ENCODE peak calls at places on chromosomes 5 and 9, in seven cellular contexts. T is kidney epithelial cell; M is brain microvascular endothelial cell; R is cardiac muscle cell; B is stomach; V is epithelial cell of esophagus; D is CD8-positive, alpha-beta T cell. W is an unnamed sample.

GRCh38 chr5:68028131-68028727 is 187.3 kb upstream of the PIK3R1 start:
- DNase-seq in T (no peak), R (peak), V (no peak), B (no peak), D (no peak), M (no peak), W (peak)

GRCh38 chr9:78130004-78130403 is 98.4 kb upstream of the GNAQ start:
- DNase-seq in T (no peak), B (no peak), R (peak), V (peak), M (peak), D (no peak), W (peak)

GRCh38 chr9:121550569-121551512 is 51.2 kb upstream of the GGTA1 start:
- DNase-seq in B (peak), T (no peak), M (peak), V (peak), D (peak), R (peak), W (peak)

GRCh38 chr5:19270153-19270552 is 717.8 kb downstream of the CDH18 start:
- DNase-seq in B (no peak), T (no peak), D (no peak), R (no peak), V (no peak), M (no peak), W (no peak)

GRCh38 chr5:133595465-133595864 is 16.9 kb downstream of the FSTL4 start:
- DNase-seq in M (no peak), R (no peak), B (no peak), D (no peak), T (no peak), V (no peak), W (no peak)

GRCh38 chr5:135880278-135880677 is 15.4 kb downstream of the IL9 start:
- DNase-seq in R (no peak), B (no peak), T (no peak), M (no peak), D (no peak), V (no peak), W (peak)

GRCh38 chr9:128097156-128098016 is 29.4 kb downstream of the SLC25A25 start:
- DNase-seq in M (no peak), V (no peak), T (no peak), B (no peak), R (no peak), D (no peak), W (peak)

GRCh38 chr9:84697494-84698114 is 28.1 kb downstream of the NTRK2 start:
- DNase-seq in D (no peak), V (peak), T (no peak), M (peak), B (peak), R (peak), W (peak)

GRCh38 chr9:126108240-126108639 is 218.4 kb upstream of the MVB12B start:
- DNase-seq in B (no peak), T (no peak), M (peak), R (peak), V (peak), D (no peak), W (no peak)

GRCh38 chr5:161686149-161686548 is 628 bp downstream of the GABRA6 start:
- DNase-seq in B (no peak), D (no peak), R (no peak), V (no peak), M (no peak), T (no peak), W (no peak)

GRCh38 chr9:1276474-1276873 is 226.3 kb downstream of the DMRT2 start:
- DNase-seq in M (no peak), T (no peak), R (no peak), D (no peak), B (no peak), V (no peak), W (no peak)

GRCh38 chr9:92761686-92762085 is 2.9 kb downstream of the BICD2 start:
- DNase-seq in B (no peak), T (no peak), D (no peak), R (no peak), V (no peak), M (no peak), W (no peak)

GRCh38 chr5:158522761-158523160 is 577.0 kb downstream of the EBF1 start:
- DNase-seq in D (no peak), V (no peak), R (peak), M (no peak), B (no peak), T (no peak), W (peak)

GRCh38 chr9:5052858-5053257 is 67.8 kb downstream of the JAK2 start:
- DNase-seq in D (no peak), T (no peak), R (no peak), M (no peak), B (no peak), V (no peak), W (peak)

GRCh38 chr5:78886650-78887230 is 98.4 kb downstream of the ARSB start:
- DNase-seq in R (peak), M (no peak), D (no peak), V (peak), T (no peak), B (no peak), W (peak)
- TF ChIP-seq CTCF in R (peak), M (peak), D (peak), V (peak), T (peak), B (peak), W (peak)

DNA sequence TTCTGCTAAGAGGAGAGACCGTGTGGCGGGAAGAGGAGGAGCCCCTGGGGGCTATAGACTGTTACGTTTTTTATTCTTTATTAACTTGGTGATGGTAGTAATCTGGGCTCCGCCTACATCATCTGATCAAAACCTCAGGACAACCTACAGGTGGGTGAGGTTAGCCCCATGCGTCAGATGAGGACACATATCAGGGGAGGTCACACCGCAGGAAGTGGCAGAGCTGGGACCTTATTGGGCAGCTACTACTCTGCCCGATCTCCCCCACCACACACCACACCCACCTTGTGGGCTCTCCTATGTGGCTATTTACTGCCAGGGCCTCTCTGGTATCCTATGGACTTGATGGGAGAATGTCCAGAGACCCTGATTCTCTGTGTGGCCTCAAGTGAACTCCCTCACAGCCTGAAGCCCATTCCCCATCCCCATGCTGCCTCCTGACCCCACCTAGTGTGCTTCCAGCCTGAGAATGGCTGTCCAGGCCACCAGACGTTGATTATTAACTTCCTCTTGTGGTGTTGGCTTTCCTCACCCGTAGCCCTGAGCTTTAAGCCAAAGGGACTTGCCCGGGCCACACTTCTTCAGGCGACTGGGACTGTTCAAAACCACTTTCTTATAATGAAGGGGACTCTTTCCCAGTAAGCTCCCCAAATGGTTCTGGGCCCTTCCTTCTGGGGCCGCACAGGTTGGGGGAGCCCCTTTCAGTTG is 8.2 kb downstream of the UNC5A start:
- DNase-seq in M (no peak), R (no peak), D (peak), B (no peak), V (no peak), T (no peak), W (no peak)
- H3K4me3 ChIP-seq in M (no peak), R (no peak), D (no peak), B (peak), V (no peak), T (peak), W (no peak)

GRCh38 chr9:96412174-96412913 is 5.8 kb downstream of the ZNF367 start:
- DNase-seq in R (no peak), M (no peak), D (no peak), B (no peak), V (no peak), T (no peak), W (no peak)

GRCh38 chr9:96411129-96411820 is 6.9 kb downstream of the ZNF367 start:
- DNase-seq in R (no peak), V (no peak), M (no peak), B (no peak), D (no peak), T (no peak), W (no peak)

GRCh38 chr9:96417610-96418073 is 528 bp downstream of the ZNF367 start:
- DNase-seq in B (no peak), T (no peak), V (no peak), M (no peak), D (peak), R (no peak), W (no peak)

GRCh38 chr9:96417051-96417586 is 1.1 kb downstream of the ZNF367 start:
- DNase-seq in M (peak), T (no peak), R (peak), B (peak), V (peak), D (peak), W (peak)

DNA sequence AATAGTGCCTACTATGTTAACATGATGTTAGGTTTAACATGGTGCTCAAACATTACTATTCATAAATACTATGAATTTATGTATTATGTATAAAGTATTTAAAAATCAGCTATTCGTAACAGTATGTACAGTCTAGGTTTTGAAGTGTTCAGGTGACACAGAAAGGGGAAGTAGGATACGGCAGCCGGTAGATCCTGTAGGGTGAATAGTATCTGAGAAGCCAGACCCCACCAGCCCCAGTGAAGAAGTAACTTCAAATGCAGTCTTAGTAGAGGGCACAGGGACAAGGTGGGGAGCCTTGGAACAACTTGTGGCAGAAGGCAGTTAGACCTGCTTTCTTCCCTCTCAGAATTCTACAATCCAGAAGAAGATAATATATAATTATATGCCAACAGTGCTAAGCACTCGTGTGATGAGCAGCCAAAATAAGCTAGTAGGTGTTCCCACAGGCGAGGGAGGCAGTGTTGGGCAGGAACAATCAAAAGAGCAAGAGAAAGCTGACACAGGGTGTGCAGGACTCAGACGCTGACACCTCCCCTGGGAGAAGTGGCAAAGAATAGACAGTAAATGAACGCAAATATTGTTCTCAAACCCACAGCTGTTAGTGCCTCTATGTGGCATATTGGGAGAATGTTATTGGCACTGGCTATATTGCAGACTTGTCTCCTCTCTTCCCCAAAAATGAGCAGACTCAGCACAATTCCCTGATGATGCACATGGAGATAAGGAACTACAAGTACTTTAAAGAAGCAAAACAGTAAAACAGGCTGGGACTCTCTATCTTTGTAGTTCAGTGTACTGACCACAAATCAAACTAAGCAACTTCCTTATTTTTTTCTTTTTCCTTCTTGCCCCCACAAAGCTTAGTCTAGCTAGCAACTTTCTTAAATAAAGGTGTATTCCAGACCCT is 4.6 kb downstream of the ZNF367 start:
- DNase-seq in V (no peak), B (no peak), R (no peak), T (no peak), M (no peak), D (no peak), W (no peak)
- TF ChIP-seq CTCF in V (no peak), B (no peak), R (no peak), T (no peak), M (no peak), D (no peak), W (no peak)

GRCh38 chr9:79660615-79661014 is 88.8 kb downstream of the TLE4 start:
- DNase-seq in B (no peak), M (no peak), D (no peak), R (no peak), T (no peak), V (no peak), W (no peak)

GRCh38 chr9:79663299-79663698 is 91.5 kb downstream of the TLE4 start:
- DNase-seq in D (no peak), R (no peak), B (no peak), V (no peak), M (no peak), T (no peak), W (no peak)

GRCh38 chr9:79662553-79662956 is 90.8 kb downstream of the TLE4 start:
- DNase-seq in V (no peak), T (no peak), R (no peak), D (no peak), B (no peak), M (no peak), W (no peak)

GRCh38 chr9:79661926-79662552 is 90.3 kb downstream of the TLE4 start:
- DNase-seq in M (no peak), T (no peak), R (no peak), V (no peak), B (no peak), D (no peak), W (no peak)

DNA sequence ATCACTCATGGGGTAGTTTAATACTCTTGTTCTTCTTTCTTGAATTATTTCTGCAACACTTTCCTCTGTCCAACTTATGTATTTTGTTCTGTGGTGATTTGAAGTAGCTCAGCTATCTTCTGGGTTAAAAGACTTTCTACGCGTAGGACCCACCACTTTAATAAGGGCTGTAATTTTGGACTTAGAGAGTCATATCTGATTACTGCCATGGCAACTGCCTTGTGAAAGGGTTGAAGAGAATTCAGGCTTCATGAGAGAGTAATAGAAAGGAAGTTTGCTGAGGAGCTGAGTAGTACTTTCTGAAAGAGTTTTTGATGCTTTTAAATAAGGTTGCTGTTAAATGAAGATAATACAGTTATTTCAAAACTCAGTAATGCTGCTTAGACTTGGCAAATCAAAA is 89.5 kb downstream of the TLE4 start:
- DNase-seq in T (no peak), V (no peak), M (no peak), B (no peak), D (no peak), R (peak), W (no peak)
- H3K4me3 ChIP-seq in T (no peak), V (no peak), M (no peak), B (no peak), D (no peak), R (no peak), W (no peak)

DNA sequence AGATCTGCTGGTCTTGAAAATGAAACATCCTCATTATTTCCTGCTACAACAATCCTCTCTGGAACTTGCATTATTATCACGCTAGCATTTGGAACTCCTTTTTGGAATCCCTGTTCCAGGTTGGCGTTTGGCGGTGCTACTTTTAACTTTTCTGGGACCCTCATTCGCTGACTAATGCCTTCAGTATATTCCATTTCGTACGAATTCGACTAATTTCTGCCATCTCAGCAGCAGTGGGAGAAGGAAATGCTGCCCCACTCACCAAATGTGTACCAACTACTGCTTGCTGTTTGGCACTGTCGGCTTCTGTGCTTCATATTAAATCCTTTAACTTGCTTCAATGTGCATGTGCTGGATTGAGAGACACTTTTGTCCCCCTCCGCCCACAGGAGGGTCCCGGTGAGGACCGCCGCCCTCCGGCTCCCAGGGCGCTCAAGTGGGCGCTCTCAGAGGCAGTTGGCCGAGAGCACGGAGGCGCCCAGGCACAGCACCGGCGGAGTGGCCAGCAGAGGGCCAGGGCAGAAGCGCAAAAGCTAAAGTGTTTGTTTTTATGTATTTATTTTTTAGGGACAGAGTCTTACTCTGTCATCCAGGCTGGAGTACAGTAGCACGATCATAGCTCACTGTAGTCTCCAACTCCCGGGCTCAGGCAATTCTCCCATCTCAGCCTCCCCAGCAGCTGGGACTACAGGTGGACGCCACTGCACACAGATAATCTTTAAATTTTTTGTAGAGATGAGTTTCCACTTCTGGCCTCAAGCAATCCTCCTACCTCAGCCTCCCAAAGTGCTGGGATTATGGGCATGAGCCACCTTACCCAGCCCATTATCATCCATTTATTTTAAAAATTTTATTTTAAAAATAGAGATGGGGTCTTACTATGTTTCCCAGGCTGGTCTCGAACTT is 11.9 kb downstream of the PDE6A start:
- DNase-seq in D (no peak), V (no peak), T (no peak), B (peak), M (no peak), R (no peak), W (no peak)
- TF ChIP-seq CTCF in D (no peak), V (no peak), T (peak), B (no peak), M (peak), R (peak), W (peak)

GRCh38 chr9:129497064-129497836 is 123.7 kb downstream of the C9orf50 start:
- DNase-seq in M (no peak), T (no peak), B (no peak), V (no peak), R (no peak), D (no peak), W (no peak)
- H3K4me3 ChIP-seq in M (peak), T (peak), B (peak), V (peak), R (peak), D (no peak), W (peak)

DNA sequence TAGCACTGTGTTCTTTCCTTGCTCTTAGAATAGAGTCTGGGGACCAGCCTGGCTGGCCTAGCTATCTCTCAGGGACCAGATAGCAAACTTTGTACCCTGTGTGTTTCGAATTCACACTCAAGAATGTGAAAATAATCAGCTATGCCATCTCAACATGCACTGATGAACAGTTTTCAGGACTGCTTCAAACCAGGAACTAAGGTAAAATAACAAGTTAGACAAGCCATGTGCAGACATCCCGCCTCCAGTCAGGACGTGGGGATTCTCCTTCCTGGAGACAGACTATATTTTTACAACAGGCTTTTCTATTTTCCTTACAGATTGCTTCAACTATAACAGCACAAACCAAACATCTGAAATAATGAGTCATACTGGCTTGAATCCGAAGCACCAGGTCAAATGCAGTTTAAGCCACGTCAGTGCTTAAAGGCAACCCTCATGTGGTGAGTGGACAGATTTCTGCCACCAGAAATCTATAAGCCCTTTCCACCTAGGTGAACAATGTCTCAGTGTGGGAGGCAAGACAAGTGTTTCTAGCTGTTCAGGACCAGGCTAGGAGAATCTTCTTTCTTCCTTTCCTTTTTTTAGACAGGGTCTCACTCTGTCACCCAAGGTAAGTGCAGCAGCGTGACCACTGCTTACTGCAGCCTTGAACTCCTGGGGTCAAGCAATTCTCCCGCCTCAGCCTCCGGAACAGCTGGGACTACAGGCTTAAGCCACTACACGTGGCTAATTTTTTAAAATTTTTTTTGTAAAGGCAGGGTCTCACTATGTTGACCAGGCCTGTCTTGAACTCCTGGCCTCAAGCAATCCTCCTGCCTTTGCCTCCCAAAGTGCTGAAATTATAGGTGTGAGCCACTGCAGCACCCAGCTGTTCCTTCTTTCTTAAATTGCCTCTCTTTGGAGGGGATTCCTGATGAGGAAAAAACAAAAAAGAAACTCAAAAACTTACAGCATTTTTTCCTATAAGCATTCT is 53.3 kb downstream of the LHFPL2 start:
- DNase-seq in T (peak), B (no peak), D (no peak), R (peak), V (peak), M (peak), W (peak)
- TF ChIP-seq CTCF in T (no peak), B (no peak), D (no peak), R (no peak), V (no peak), M (no peak), W (peak)